ENCODE peak calls at places on chromosomes 13 and 19, in nine cellular contexts. M is tibial artery, H is mesothelial cell of epicardium, E is glutamatergic neuron, G is lung, S is dorsolateral prefrontal cortex, C is neural crest cell, D is heart left ventricle, A is AG04449. Y is an unnamed sample.

GRCh38 chr19:2495651-2496316 is 19.9 kb downstream of the GADD45B start:
- DNase-seq in C (no peak), M (no peak), E (no peak), D (peak), A (no peak), G (no peak), H (no peak), S (no peak), Y (peak)

GRCh38 chr19:30064021-30064699 is 122.1 kb downstream of the URI1 start:
- DNase-seq in A (no peak), E (no peak), M (no peak), H (no peak), D (no peak), S (peak), G (no peak), C (no peak), Y (no peak)

GRCh38 chr19:51480590-51480989 is 2.3 kb downstream of the CEACAM18 start:
- DNase-seq in S (no peak), C (peak), H (no peak), M (no peak), A (no peak), E (no peak), G (no peak), D (no peak), Y (no peak)

GRCh38 chr13:21402586-21403307 is 56.4 kb downstream of the ZDHHC20 start:
- DNase-seq in M (no peak), A (peak), D (no peak), H (no peak), S (no peak), E (no peak), C (no peak), G (no peak), Y (no peak)

GRCh38 chr13:79642596-79642995 is 161.6 kb downstream of the NDFIP2 start:
- DNase-seq in E (no peak), H (no peak), M (no peak), C (no peak), G (no peak), A (no peak), D (no peak), S (no peak), Y (no peak)

GRCh38 chr13:90618133-90618532 is 729.4 kb upstream of the MIR17HG start:
- DNase-seq in A (no peak), G (no peak), H (no peak), S (no peak), M (no peak), D (no peak), E (no peak), C (no peak), Y (no peak)

GRCh38 chr19:3683866-3684816 is 16.1 kb downstream of the PIP5K1C start:
- DNase-seq in H (no peak), C (no peak), M (no peak), A (no peak), G (no peak), E (peak), S (no peak), D (no peak), Y (no peak)

GRCh38 chr13:23500858-23501257 is 67.4 kb upstream of the SACS start:
- DNase-seq in H (no peak), M (no peak), C (no peak), G (no peak), A (peak), D (no peak), S (no peak), E (no peak), Y (no peak)

GRCh38 chr19:10096615-10096963 is 5.9 kb downstream of the ANGPTL6 start:
- DNase-seq in E (no peak), M (no peak), A (no peak), G (no peak), C (no peak), D (peak), H (no peak), S (no peak), Y (peak)

GRCh38 chr19:1169921-1170885 is 3.9 kb downstream of the SBNO2 start:
- DNase-seq in M (no peak), E (no peak), H (no peak), S (peak), C (no peak), G (no peak), A (no peak), D (peak), Y (no peak)

GRCh38 chr19:22605275-22606211 is 28.6 kb upstream of the ZNF492 start:
- DNase-seq in C (no peak), M (no peak), E (no peak), H (no peak), S (no peak), G (peak), D (no peak), A (no peak), Y (no peak)

GRCh38 chr19:5193192-5193591 is 147.4 kb downstream of the PTPRS start:
- DNase-seq in D (no peak), E (no peak), S (no peak), H (no peak), M (no peak), C (peak), G (no peak), A (no peak), Y (no peak)

GRCh38 chr13:95185851-95186250 is 115.4 kb downstream of the ABCC4 start:
- DNase-seq in D (no peak), H (no peak), M (no peak), A (no peak), G (no peak), E (no peak), C (no peak), S (no peak), Y (no peak)

GRCh38 chr19:48393559-48394330 is at the start of gene GRIN2D:
- DNase-seq in H (no peak), M (no peak), D (no peak), G (no peak), C (peak), S (peak), E (peak), A (no peak), Y (no peak)

GRCh38 chr13:75219479-75220237 is 262.3 kb downstream of the TBC1D4 start:
- DNase-seq in D (peak), E (peak), S (peak), H (peak), G (peak), C (peak), A (no peak), M (peak), Y (peak)

GRCh38 chr19:18322318-18322758 is 538 bp downstream of the LSM4 start:
- DNase-seq in H (no peak), D (no peak), E (peak), C (peak), M (peak), S (no peak), G (peak), A (no peak), Y (peak)

GRCh38 chr13:46097015-46097414 is 7.8 kb downstream of the CPB2 start:
- DNase-seq in A (no peak), G (no peak), D (no peak), C (no peak), M (no peak), S (peak), H (no peak), E (no peak), Y (no peak)

GRCh38 chr19:50344661-50345318 is 15.6 kb upstream of the KCNC3 start:
- DNase-seq in E (no peak), G (no peak), C (no peak), H (no peak), A (no peak), D (no peak), M (no peak), S (no peak), Y (no peak)

GRCh38 chr13:66805657-66806056 is 424.5 kb downstream of the PCDH9 start:
- DNase-seq in E (no peak), H (no peak), S (no peak), M (peak), D (peak), C (no peak), A (no peak), G (no peak), Y (no peak)

GRCh38 chr13:57629391-57629804 is 2.1 kb upstream of the PCDH17 start:
- DNase-seq in C (peak), M (peak), H (peak), D (peak), S (peak), E (no peak), G (no peak), A (no peak), Y (no peak)

GRCh38 chr13:22287343-22287922 is 616.6 kb downstream of the FGF9 start:
- DNase-seq in G (no peak), A (no peak), D (no peak), S (no peak), H (no peak), M (no peak), C (no peak), E (no peak), Y (no peak)

GRCh38 chr13:112711528-112712265 is 21.9 kb downstream of the ATP11A start:
- DNase-seq in C (peak), G (peak), S (peak), A (peak), D (peak), H (peak), E (peak), M (peak), Y (peak)

GRCh38 chr19:5851302-5851701 is at the start of gene FUT3:
- DNase-seq in M (no peak), G (peak), D (no peak), A (no peak), H (no peak), C (no peak), S (no peak), E (no peak), Y (peak)

GRCh38 chr13:93004919-93005318 is 221.7 kb upstream of the GPC6 start:
- DNase-seq in E (no peak), H (no peak), C (no peak), A (no peak), G (no peak), S (no peak), D (no peak), M (no peak), Y (no peak)

GRCh38 chr19:5693195-5694166 is 3.4 kb downstream of the RPL36 start:
- DNase-seq in H (no peak), E (no peak), M (no peak), S (no peak), D (peak), C (no peak), G (no peak), A (no peak), Y (no peak)

GRCh38 chr13:77767413-77767812 is 69.9 kb downstream of the SLAIN1 start:
- DNase-seq in M (no peak), A (no peak), C (no peak), H (no peak), D (no peak), E (no peak), G (no peak), S (no peak), Y (no peak)

GRCh38 chr19:12867120-12868099 is 13.8 kb downstream of the DNASE2 start:
- DNase-seq in E (peak), D (peak), M (no peak), S (no peak), C (peak), H (peak), G (no peak), A (no peak), Y (peak)
- TF ChIP-seq CTCF in E (no peak), D (no peak), M (no peak), S (no peak), C (no peak), H (no peak), G (no peak), A (no peak), Y (no peak)

GRCh38 chr19:35928507-35928906 is 7.7 kb upstream of the LRFN3 start:
- DNase-seq in C (no peak), M (no peak), G (no peak), A (no peak), E (no peak), D (no peak), S (no peak), H (no peak), Y (no peak)

GRCh38 chr19:35932291-35932936 is 3.8 kb upstream of the LRFN3 start:
- DNase-seq in E (no peak), M (no peak), H (no peak), S (no peak), D (peak), G (no peak), C (no peak), A (no peak), Y (no peak)

GRCh38 chr19:35935911-35936737 is at the start of gene LRFN3:
- DNase-seq in E (peak), S (peak), H (peak), M (peak), C (peak), A (no peak), D (peak), G (peak), Y (peak)

GRCh38 chr19:35931161-35931873 is 4.9 kb upstream of the LRFN3 start:
- DNase-seq in E (peak), M (peak), S (peak), D (peak), C (peak), G (peak), H (peak), A (peak), Y (peak)

GRCh38 chr19:35931874-35932202 is 4.3 kb upstream of the LRFN3 start:
- DNase-seq in S (no peak), H (no peak), D (no peak), A (no peak), C (no peak), E (no peak), G (no peak), M (no peak), Y (no peak)
- TF ChIP-seq CTCF in S (peak), H (no peak), D (no peak), A (no peak), C (peak), E (peak), G (no peak), M (no peak), Y (no peak)

DNA sequence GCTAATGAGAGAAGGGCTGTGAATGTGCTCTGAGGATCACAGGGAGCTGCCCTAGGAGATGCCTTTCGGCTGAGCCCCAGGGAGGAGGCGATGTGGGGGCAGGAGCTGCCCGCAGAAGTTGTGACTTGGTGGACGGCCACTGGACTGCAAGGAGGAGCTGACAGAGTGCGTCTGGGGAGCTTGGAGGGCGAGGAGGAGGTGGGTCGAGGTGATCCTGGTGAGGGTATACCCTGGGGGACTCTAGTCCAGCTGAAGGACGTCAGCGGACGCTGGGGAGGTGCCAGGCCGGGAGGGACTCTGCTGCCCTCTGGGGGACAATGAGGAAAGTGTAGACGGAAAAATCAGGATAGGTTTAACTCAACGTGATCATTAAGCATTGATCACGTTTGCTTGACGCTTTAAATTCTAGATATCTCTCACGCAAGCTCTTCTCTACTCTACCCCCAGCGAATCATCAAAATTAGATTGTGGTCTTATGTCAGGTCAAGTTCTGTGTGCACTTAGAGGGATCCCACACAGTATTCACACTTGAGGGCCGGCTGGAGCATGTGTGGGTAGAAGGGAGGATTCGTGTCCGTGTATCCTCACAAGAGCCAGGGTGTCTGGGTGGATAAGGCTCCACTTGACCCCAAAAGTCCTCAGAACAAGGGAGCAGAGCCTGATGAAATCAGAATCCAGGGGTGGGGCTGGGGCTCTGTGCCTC is 3.3 kb upstream of the CEACAM7 start:
- DNase-seq in M (no peak), S (no peak), G (no peak), E (peak), C (no peak), A (no peak), D (no peak), H (no peak), Y (peak)
- TF ChIP-seq CTCF in M (no peak), S (peak), G (no peak), E (no peak), C (peak), A (peak), D (no peak), H (no peak), Y (peak)

GRCh38 chr19:55247621-55248099 is 11.2 kb downstream of the PPP6R1 start:
- DNase-seq in C (no peak), M (no peak), D (peak), E (no peak), G (peak), H (no peak), S (no peak), A (no peak), Y (peak)
- TF ChIP-seq CTCF in C (no peak), M (no peak), D (no peak), E (no peak), G (no peak), H (no peak), S (no peak), A (no peak), Y (no peak)

GRCh38 chr13:25406377-25406776 is 34.6 kb downstream of the ATP8A2 start:
- DNase-seq in H (no peak), D (no peak), G (no peak), C (no peak), M (no peak), S (no peak), A (no peak), E (no peak), Y (no peak)
- TF ChIP-seq CTCF in H (no peak), D (no peak), G (no peak), C (no peak), M (no peak), S (no peak), A (no peak), E (no peak), Y (no peak)